ENCODE peak calls at places on chromosomes 6 and 20, in six cellular contexts. T is HFFc6, B is BJ, L is adrenal gland, R is WTC11, E is esophagus muscularis mucosa. K is an unnamed sample.

GRCh38 chr6:80143312-80143960 is 37.0 kb downstream of the BCKDHB start:
- DNase-seq in T (peak; percentile 86), B (peak; percentile 46), L (peak; percentile 88), R (no peak), E (no peak), K (peak; percentile 90)

GRCh38 chr6:76684881-76685280 is 612.4 kb upstream of the IMPG1 start:
- DNase-seq in T (no peak), B (no peak), L (no peak), R (no peak), E (no peak), K (no peak)

GRCh38 chr6:156024339-156024738 is 568.7 kb upstream of the NOX3 start:
- DNase-seq in T (no peak), B (no peak), L (no peak), R (no peak), E (no peak), K (no peak)

GRCh38 chr6:39313526-39314272 is 520 bp downstream of the KCNK17 start:
- DNase-seq in T (no peak), B (no peak), L (no peak), R (peak; percentile 62), E (no peak), K (no peak)

GRCh38 chr6:47160702-47161101 is 118.6 kb upstream of the ADGRF1 start:
- DNase-seq in T (no peak), B (no peak), L (no peak), R (no peak), E (no peak), K (no peak)

GRCh38 chr20:47854687-47855212 is 69.5 kb upstream of the SULF2 start:
- DNase-seq in T (peak; percentile 5), B (no peak), L (peak; percentile 44), R (peak; percentile 71), E (no peak), K (no peak)

GRCh38 chr6:99933129-99933528 is 60.9 kb downstream of the MCHR2 start:
- DNase-seq in T (peak; percentile 72), B (peak; percentile 79), L (no peak), R (no peak), E (no peak), K (no peak)

GRCh38 chr6:34817337-34817910 is 25.5 kb downstream of the BLTP3A start:
- DNase-seq in T (no peak), B (no peak), L (no peak), R (no peak), E (no peak), K (no peak)

GRCh38 chr6:166559211-166559610 is 27.3 kb downstream of the RAMACL start:
- DNase-seq in T (no peak), B (no peak), L (no peak), R (no peak), E (no peak), K (no peak)

GRCh38 chr6:39927159-39927558 is 7.1 kb downstream of the MOCS1 start:
- DNase-seq in T (peak; percentile 5), B (no peak), L (peak; percentile 73), R (no peak), E (no peak), K (no peak)

GRCh38 chr20:37894454-37894853 is 8.5 kb upstream of the VSTM2L start:
- DNase-seq in T (no peak), B (no peak), L (no peak), R (no peak), E (no peak), K (no peak)

GRCh38 chr20:33914871-33915270 is 78.8 kb upstream of the RALY start:
- DNase-seq in T (peak; percentile 23), B (no peak), L (peak; percentile 33), R (no peak), E (no peak), K (no peak)

GRCh38 chr6:44395501-44395900 is 8.0 kb downstream of the CDC5L start:
- DNase-seq in T (no peak), B (no peak), L (no peak), R (no peak), E (no peak), K (no peak)

GRCh38 chr6:44396968-44397367 is 9.5 kb downstream of the CDC5L start:
- DNase-seq in T (no peak), B (no peak), L (no peak), R (no peak), E (no peak), K (no peak)

GRCh38 chr6:44400572-44400971 is 13.1 kb downstream of the CDC5L start:
- DNase-seq in T (no peak), B (no peak), L (no peak), R (no peak), E (no peak), K (no peak)

GRCh38 chr6:44399991-44400390 is 12.5 kb downstream of the CDC5L start:
- DNase-seq in T (no peak), B (no peak), L (no peak), R (no peak), E (no peak), K (no peak)

DNA sequence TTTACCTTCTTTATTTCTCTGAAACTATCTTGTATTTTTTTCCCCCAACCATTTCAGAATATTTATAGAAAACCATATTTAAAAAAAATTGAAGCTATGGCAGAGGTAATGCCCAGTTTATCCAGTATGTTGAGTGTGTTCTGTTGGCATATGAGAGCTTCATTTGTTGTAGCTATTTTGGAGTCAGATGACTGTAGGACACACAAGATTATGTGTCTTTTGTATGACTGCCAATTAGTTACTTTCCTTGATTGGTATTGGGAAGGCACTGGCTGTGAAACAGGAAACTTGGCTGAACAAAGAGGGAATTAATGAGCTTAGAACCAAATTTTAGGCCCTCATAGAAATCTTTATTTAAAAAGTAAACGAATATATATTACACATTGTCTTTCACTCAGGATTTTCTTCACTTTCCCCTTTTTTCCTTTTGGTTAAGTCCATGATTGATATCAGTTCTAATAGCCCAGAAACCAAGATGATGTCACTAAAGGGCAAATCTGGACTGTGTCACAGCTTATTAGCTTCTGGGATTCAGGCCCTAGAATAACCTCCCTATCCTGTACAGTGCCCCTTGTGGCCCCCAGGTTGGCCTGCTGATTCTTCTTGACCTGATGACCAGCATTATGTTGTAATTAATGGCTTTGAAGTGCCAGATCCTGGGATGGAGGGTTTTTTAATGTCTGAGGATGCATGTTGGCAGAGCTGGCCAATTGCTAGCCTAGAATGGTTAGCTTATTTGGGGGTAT is 10.1 kb downstream of the CDC5L start:
- DNase-seq in T (no peak), B (no peak), L (no peak), R (no peak), E (no peak), K (no peak)
- TF ChIP-seq CTCF in T (peak; percentile 16), B (no peak), L (no peak), R (no peak), E (no peak), K (no peak)

GRCh38 chr6:112781236-112781635 is 434.1 kb downstream of the RFPL4B start:
- DNase-seq in T (no peak), B (no peak), L (no peak), R (no peak), E (no peak), K (no peak)

GRCh38 chr6:112785408-112785807 is 438.3 kb downstream of the RFPL4B start:
- DNase-seq in T (no peak), B (no peak), L (no peak), R (no peak), E (no peak), K (no peak)

GRCh38 chr6:112780498-112781096 is 433.5 kb downstream of the RFPL4B start:
- DNase-seq in T (peak; percentile 79), B (no peak), L (peak; percentile 58), R (peak; percentile 73), E (no peak), K (peak; percentile 87)
- TF ChIP-seq CTCF in T (peak; percentile 97), B (peak; percentile 70), L (peak; percentile 84), R (peak; percentile 84), E (peak; percentile 83), K (peak; percentile 85)

GRCh38 chr6:15913573-15913972 is 215.3 kb upstream of the MYLIP start:
- DNase-seq in T (no peak), B (no peak), L (no peak), R (no peak), E (no peak), K (no peak)
- TF ChIP-seq CTCF in T (no peak), B (no peak), L (no peak), R (no peak), E (no peak), K (no peak)

GRCh38 chr6:8065519-8065911 is 1.3 kb upstream of the BLOC1S5 start:
- DNase-seq in T (no peak), B (no peak), L (no peak), R (no peak), E (no peak), K (no peak)

GRCh38 chr6:8064638-8065518 is 689 bp upstream of the BLOC1S5 start:
- DNase-seq in T (no peak), B (no peak), L (no peak), R (no peak), E (no peak), K (no peak)

GRCh38 chr6:8063762-8064637 is at the start of gene BLOC1S5:
- DNase-seq in T (peak; percentile 93), B (peak; percentile 87), L (peak; percentile 96), R (peak; percentile 94), E (peak; percentile 98), K (peak; percentile 99)

GRCh38 chr6:8069887-8070286 is 5.7 kb upstream of the BLOC1S5 start:
- DNase-seq in T (no peak), B (no peak), L (no peak), R (no peak), E (no peak), K (no peak)

GRCh38 chr6:8066108-8066507 is 1.9 kb upstream of the BLOC1S5 start:
- DNase-seq in T (no peak), B (no peak), L (no peak), R (no peak), E (no peak), K (no peak)
- TF ChIP-seq CTCF in T (no peak), B (no peak), L (no peak), R (no peak), E (no peak), K (no peak)

GRCh38 chr6:123508290-123508689 is 128.5 kb downstream of the TRDN start:
- DNase-seq in T (no peak), B (no peak), L (no peak), R (no peak), E (no peak), K (no peak)

GRCh38 chr6:123503619-123504018 is 133.1 kb downstream of the TRDN start:
- DNase-seq in T (no peak), B (no peak), L (no peak), R (no peak), E (no peak), K (no peak)

GRCh38 chr6:123507582-123507981 is 129.2 kb downstream of the TRDN start:
- DNase-seq in T (no peak), B (no peak), L (no peak), R (no peak), E (no peak), K (no peak)

DNA sequence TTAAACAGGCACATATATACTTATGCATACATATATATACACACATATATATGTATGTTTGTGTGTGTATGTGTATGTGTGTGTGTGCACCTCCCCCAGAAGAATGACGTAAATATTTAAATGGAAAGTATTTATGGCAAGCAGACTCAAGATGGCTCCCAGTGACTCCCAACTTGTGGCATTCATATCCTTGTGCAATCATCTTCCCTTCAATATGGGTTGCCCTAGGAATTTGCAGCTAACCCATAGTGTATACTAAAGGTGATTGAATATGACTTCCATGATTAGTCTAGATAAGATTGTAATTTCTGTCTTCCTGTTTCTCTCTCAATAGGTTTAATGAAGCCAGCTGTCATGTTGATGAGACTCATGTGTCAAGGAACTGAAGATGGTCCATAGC is 127.6 kb downstream of the TRDN start:
- DNase-seq in T (no peak), B (no peak), L (no peak), R (no peak), E (no peak), K (no peak)
- TF ChIP-seq CTCF in T (no peak), B (no peak), L (no peak), R (no peak), E (no peak), K (no peak)

K was measured in osteocyte.